ENCODE peak calls at places on chromosomes 6 and 20, in eight cellular contexts. U is fibroblast of gingiva, R is B cell, H is fibroblast of mammary gland, B is HCT116, L is NCI-H1092, W is left ventricle myocardium inferior, M is progenitor cell of endocrine pancreas. P is an unnamed sample.

GRCh38 chr6:158028421-158028820 is 46.8 kb downstream of the SYNJ2 start:
- DNase-seq in B (no peak), W (peak), H (no peak), R (no peak), M (no peak), U (no peak), L (no peak), P (no peak)

GRCh38 chr20:40882173-40882572 is 146.4 kb upstream of the TOP1 start:
- DNase-seq in B (no peak), U (no peak), H (no peak), M (no peak), R (no peak), L (no peak), W (no peak), P (no peak)

GRCh38 chr20:25045343-25045712 is 12.6 kb downstream of the ACSS1 start:
- DNase-seq in L (no peak), M (no peak), U (no peak), R (no peak), B (no peak), W (no peak), H (no peak), P (no peak)

GRCh38 chr20:35506179-35506578 is 23.3 kb downstream of the C20orf173 start:
- DNase-seq in L (no peak), R (no peak), B (no peak), U (no peak), W (no peak), M (no peak), H (peak), P (no peak)

GRCh38 chr20:11766961-11767360 is 150.7 kb upstream of the BTBD3 start:
- DNase-seq in U (no peak), W (no peak), M (no peak), B (no peak), L (peak), R (no peak), H (no peak), P (peak)

GRCh38 chr20:53157443-53158408 is 185.6 kb downstream of the TSHZ2 start:
- DNase-seq in W (no peak), H (peak), B (peak), R (no peak), M (no peak), L (no peak), U (peak), P (peak)

GRCh38 chr6:160085713-160086505 is 35.7 kb upstream of the SLC22A1 start:
- DNase-seq in M (no peak), H (no peak), B (no peak), W (no peak), U (no peak), R (no peak), L (no peak), P (no peak)

GRCh38 chr20:15642099-15642498 is 931.1 kb downstream of the KIF16B start:
- DNase-seq in W (no peak), R (no peak), U (no peak), H (no peak), M (no peak), L (no peak), B (no peak), P (no peak)

GRCh38 chr6:43915213-43915869 is 145.3 kb downstream of the VEGFA start:
- DNase-seq in L (no peak), W (no peak), H (no peak), R (no peak), U (no peak), B (no peak), M (no peak), P (no peak)

GRCh38 chr6:143027058-143027457 is 33.6 kb upstream of the AIG1 start:
- DNase-seq in U (no peak), M (no peak), B (peak), L (no peak), R (peak), H (peak), W (peak), P (peak)

GRCh38 chr6:136439514-136440186 is 110.6 kb downstream of the MAP7 start:
- DNase-seq in L (no peak), U (no peak), B (no peak), M (no peak), H (no peak), R (no peak), W (no peak), P (peak)

GRCh38 chr6:39062014-39062740 is 13.6 kb downstream of the GLP1R start:
- DNase-seq in W (peak), M (no peak), L (peak), B (no peak), R (no peak), H (no peak), U (no peak), P (peak)

GRCh38 chr20:48486065-48486464 is 341.7 kb downstream of the PREX1 start:
- DNase-seq in M (no peak), H (no peak), W (no peak), B (no peak), R (no peak), L (no peak), U (no peak), P (peak)

GRCh38 chr20:50523552-50524167 is 13.5 kb downstream of the PTPN1 start:
- DNase-seq in H (no peak), W (no peak), L (no peak), B (no peak), M (no peak), U (no peak), R (peak), P (no peak)

GRCh38 chr6:142416179-142416578 is 114.4 kb downstream of the ADGRG6 start:
- DNase-seq in H (peak), L (no peak), U (peak), W (no peak), R (no peak), M (no peak), B (no peak), P (no peak)

GRCh38 chr6:125789167-125789566 is 1.6 kb upstream of the NCOA7 start:
- DNase-seq in M (no peak), H (no peak), W (no peak), B (no peak), L (no peak), U (peak), R (no peak), P (peak)

GRCh38 chr6:127950566-127951141 is 49.8 kb upstream of the THEMIS start:
- DNase-seq in M (no peak), H (no peak), L (no peak), R (no peak), U (no peak), W (no peak), B (no peak), P (no peak)

GRCh38 chr6:166826264-166826663 is 130.1 kb downstream of the RNASET2 start:
- DNase-seq in W (no peak), R (no peak), M (no peak), B (no peak), L (no peak), U (no peak), H (no peak), P (no peak)

GRCh38 chr6:119132211-119133004 is 53.9 kb upstream of the FAM184A start:
- DNase-seq in W (no peak), R (no peak), M (no peak), U (no peak), L (no peak), H (peak), B (no peak), P (peak)

GRCh38 chr6:169653691-169654090 is 48.1 kb downstream of the WDR27 start:
- DNase-seq in M (no peak), R (no peak), L (no peak), W (no peak), H (no peak), B (no peak), U (no peak), P (no peak)

GRCh38 chr6:42401605-42401935 is 50.2 kb downstream of the TRERF1 start:
- DNase-seq in H (no peak), M (no peak), R (no peak), L (no peak), B (no peak), U (no peak), W (no peak), P (no peak)

GRCh38 chr6:21769405-21769851 is 175.9 kb downstream of the SOX4 start:
- DNase-seq in B (no peak), U (peak), H (peak), L (no peak), M (no peak), W (no peak), R (no peak), P (no peak)

GRCh38 chr6:146545608-146546007 is 2.0 kb downstream of the RAB32 start:
- DNase-seq in H (peak), U (peak), W (no peak), L (no peak), R (no peak), M (no peak), B (no peak), P (no peak)

GRCh38 chr6:16205377-16206144 is 32.8 kb upstream of the GMPR start:
- DNase-seq in U (peak), B (no peak), M (no peak), H (peak), R (peak), L (no peak), W (no peak), P (peak)

GRCh38 chr6:78611097-78611625 is 256.2 kb upstream of the IRAK1BP1 start:
- DNase-seq in M (no peak), H (no peak), B (no peak), U (no peak), L (no peak), R (no peak), W (no peak), P (peak)

GRCh38 chr20:19205999-19206398 is 6.4 kb upstream of the SLC24A3 start:
- DNase-seq in R (peak), L (peak), B (peak), H (peak), M (peak), U (peak), W (peak), P (peak)

GRCh38 chr20:57433658-57434389 is 42.6 kb downstream of the RBM38 start:
- DNase-seq in B (no peak), M (no peak), R (no peak), L (no peak), U (no peak), W (no peak), H (no peak), P (no peak)

GRCh38 chr6:72522735-72523141 is 99.1 kb upstream of the KCNQ5 start:
- DNase-seq in W (no peak), R (no peak), L (no peak), B (no peak), M (no peak), H (no peak), U (no peak), P (peak)

GRCh38 chr6:48084201-48084600 is 26.8 kb downstream of the PTCHD4 start:
- DNase-seq in L (no peak), M (no peak), B (no peak), R (no peak), H (no peak), W (no peak), U (no peak), P (no peak)

GRCh38 chr6:132548746-132549463 is 3.6 kb upstream of the TAAR8 start:
- DNase-seq in R (no peak), H (no peak), B (no peak), W (no peak), U (no peak), M (no peak), L (no peak), P (no peak)

GRCh38 chr6:35044145-35044745 is 96.9 kb downstream of the TCP11 start:
- DNase-seq in H (peak), W (no peak), B (no peak), U (no peak), M (no peak), L (no peak), R (no peak), P (peak)

GRCh38 chr6:129059650-129060049 is 176.7 kb downstream of the LAMA2 start:
- DNase-seq in L (no peak), U (no peak), M (no peak), R (no peak), B (no peak), W (no peak), H (no peak), P (no peak)

GRCh38 chr6:119192200-119192599 is 113.7 kb upstream of the FAM184A start:
- DNase-seq in L (no peak), U (no peak), H (no peak), M (no peak), W (no peak), R (no peak), B (no peak), P (no peak)

GRCh38 chr20:44028868-44029847 is 114.5 kb downstream of the TOX2 start:
- DNase-seq in B (no peak), L (no peak), R (peak), M (no peak), H (no peak), W (no peak), U (no peak), P (no peak)

GRCh38 chr6:105790635-105791034 is 295.5 kb upstream of the PRDM1 start:
- DNase-seq in U (no peak), H (no peak), R (no peak), B (no peak), W (no peak), L (no peak), M (no peak), P (no peak)

GRCh38 chr6:154070041-154070440 is 31.0 kb downstream of the OPRM1 start:
- DNase-seq in M (no peak), L (no peak), U (no peak), H (no peak), W (no peak), B (no peak), R (no peak), P (no peak)

GRCh38 chr6:42929928-42930360 is 664 bp downstream of the CNPY3 start:
- DNase-seq in U (peak), B (no peak), R (peak), M (no peak), L (peak), H (peak), W (no peak), P (peak)

GRCh38 chr20:42161228-42161829 is 543.2 kb upstream of the CHD6 start:
- DNase-seq in B (no peak), L (no peak), H (no peak), M (no peak), W (no peak), R (no peak), U (no peak), P (peak)

GRCh38 chr6:46606318-46606717 is 46.3 kb downstream of the CYP39A1 start:
- DNase-seq in L (no peak), U (no peak), W (no peak), B (no peak), R (no peak), M (no peak), H (peak), P (peak)

GRCh38 chr6:44593539-44593944 is 206.0 kb downstream of the CDC5L start:
- DNase-seq in B (peak), L (peak), W (no peak), U (peak), M (peak), R (peak), H (peak), P (peak)